ENCODE peak calls at places on chromosomes 1 and 21, in nine cellular contexts. A, Z, I, U, X, E, L, G and C are unnamed samples. For H3K9me3, the result is how much of the 10 kb centered on the place peaks cover.

GRCh38 chr1:18012686-18013085 is 94.9 kb upstream of the IGSF21 start:
- DNase-seq in L (no peak), I (no peak), E (no peak), U (no peak), G (no peak), A (no peak), Z (no peak), X (no peak), C (no peak)

GRCh38 chr1:55078470-55078869 is 39.1 kb downstream of the PCSK9 start:
- DNase-seq in U (no peak), X (no peak), A (no peak), G (no peak), I (no peak), L (no peak), E (no peak), Z (no peak), C (no peak)

GRCh38 chr1:19608232-19608631 is 35.9 kb upstream of the NBL1 start:
- DNase-seq in E (no peak), Z (no peak), G (no peak), U (no peak), X (no peak), I (no peak), L (no peak), A (no peak), C (no peak)

GRCh38 chr1:79323240-79324025 is 316.9 kb upstream of the ADGRL4 start:
- DNase-seq in I (no peak), G (peak), X (no peak), U (no peak), E (no peak), L (no peak), A (no peak), Z (no peak), C (no peak)

GRCh38 chr1:207672525-207673130 is 27.7 kb downstream of the CR1L start:
- DNase-seq in A (no peak), G (peak), Z (no peak), U (no peak), L (peak), X (no peak), E (no peak), I (no peak), C (peak)

GRCh38 chr1:205326812-205327466 is 5.4 kb upstream of the NUAK2 start:
- DNase-seq in E (no peak), U (no peak), I (no peak), G (no peak), X (no peak), A (no peak), Z (no peak), L (no peak), C (no peak)

GRCh38 chr1:902802-903201 is 20.9 kb upstream of the SAMD11 start:
- DNase-seq in E (no peak), L (no peak), X (no peak), Z (peak), U (no peak), A (peak), I (no peak), G (no peak), C (no peak)

GRCh38 chr1:235820059-235820458 is 46.6 kb downstream of the LYST start:
- DNase-seq in E (no peak), I (no peak), Z (no peak), L (no peak), U (no peak), A (no peak), X (no peak), G (no peak), C (no peak)

GRCh38 chr21:41671212-41671762 is 95.6 kb downstream of the RIPK4 start:
- DNase-seq in E (no peak), U (no peak), X (no peak), L (no peak), Z (no peak), I (no peak), A (no peak), G (no peak), C (no peak)

GRCh38 chr1:46550751-46551231 is 656 bp downstream of the KNCN start:
- DNase-seq in X (no peak), L (no peak), A (peak), I (no peak), U (no peak), Z (peak), G (no peak), E (no peak), C (no peak)

GRCh38 chr1:30877205-30877912 is 31.2 kb downstream of the SDC3 start:
- DNase-seq in Z (peak), U (no peak), E (no peak), X (no peak), L (peak), A (peak), I (no peak), G (no peak), C (no peak)

GRCh38 chr1:119453021-119453420 is 38.1 kb downstream of the HSD3B2 start:
- DNase-seq in Z (no peak), L (no peak), G (peak), E (no peak), I (no peak), X (no peak), A (no peak), U (no peak), C (no peak)

GRCh38 chr1:26697978-26698849 is 2.4 kb downstream of the ARID1A start:
- DNase-seq in U (no peak), Z (peak), L (peak), E (peak), I (peak), A (peak), G (peak), X (peak), C (no peak)

GRCh38 chr1:53541761-53542550 is 82.8 kb downstream of the DMRTB1 start:
- DNase-seq in I (peak), Z (peak), L (no peak), E (no peak), G (peak), U (no peak), A (peak), X (peak), C (peak)

GRCh38 chr1:53541263-53541625 is 82.0 kb downstream of the DMRTB1 start:
- DNase-seq in Z (peak), U (no peak), I (peak), L (no peak), G (no peak), A (peak), X (no peak), E (no peak), C (no peak)

GRCh38 chr1:53539226-53539625 is 80.0 kb downstream of the DMRTB1 start:
- DNase-seq in Z (no peak), L (no peak), X (no peak), E (no peak), G (no peak), A (no peak), I (no peak), U (no peak), C (no peak)

GRCh38 chr1:53540604-53541262 is 81.5 kb downstream of the DMRTB1 start:
- DNase-seq in E (no peak), L (no peak), Z (peak), I (no peak), A (peak), U (no peak), G (no peak), X (no peak), C (no peak)

GRCh38 chr1:53539711-53540603 is 80.8 kb downstream of the DMRTB1 start:
- DNase-seq in G (no peak), X (no peak), L (no peak), I (no peak), U (no peak), Z (peak), E (no peak), A (peak), C (no peak)
- H3K9me3 ChIP-seq in G (under half), X (under half), L (under half), I (under half), U (under half), Z (under half), E (under half), A (under half), C (under half)

GRCh38 chr1:2940178-2940577 is 81.1 kb upstream of the ACTRT2 start:
- DNase-seq in E (no peak), U (no peak), L (no peak), G (no peak), A (no peak), Z (peak), X (no peak), I (no peak), C (no peak)
- H3K9me3 ChIP-seq in E (under half), U (under half), L (under half), G (under half), A (under half), Z (under half), X (under half), I (under half), C (half or more)

DNA sequence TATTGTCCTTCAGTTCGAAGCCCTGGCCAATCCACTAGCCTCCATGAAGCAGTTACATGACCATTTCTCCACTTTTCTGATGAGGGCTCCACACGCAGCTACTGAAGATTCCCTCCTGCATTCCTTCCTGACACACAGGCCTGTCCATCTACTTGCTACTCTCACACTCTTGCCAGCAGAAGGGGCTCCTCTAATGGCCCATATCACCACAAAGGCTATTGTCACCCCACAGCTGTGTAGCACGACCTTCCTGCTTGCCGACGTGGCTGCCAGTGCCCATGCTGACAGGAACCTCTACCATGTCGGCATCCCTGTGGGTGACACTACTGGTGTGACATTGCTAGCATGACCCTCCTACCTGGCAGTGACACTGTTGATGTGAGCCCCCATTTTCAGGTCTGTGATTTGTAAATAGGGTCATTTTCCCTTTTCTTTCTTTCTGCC is 1528.6 kb upstream of the TPTE start:
- DNase-seq in I (no peak), G (peak), E (no peak), L (no peak), U (no peak), Z (peak), X (peak), A (peak), C (peak)
- H3K9me3 ChIP-seq in I (under half), G (under half), E (under half), L (under half), U (under half), Z (under half), X (under half), A (under half), C (half or more)

GRCh38 chr1:152313319-152313801 is 11.7 kb downstream of the FLG start:
- DNase-seq in X (no peak), U (no peak), I (no peak), A (no peak), Z (peak), G (no peak), E (no peak), L (no peak), C (no peak)

GRCh38 chr1:152313970-152314369 is 11.1 kb downstream of the FLG start:
- DNase-seq in I (no peak), X (no peak), U (no peak), L (no peak), Z (no peak), E (no peak), G (no peak), A (no peak), C (no peak)

DNA sequence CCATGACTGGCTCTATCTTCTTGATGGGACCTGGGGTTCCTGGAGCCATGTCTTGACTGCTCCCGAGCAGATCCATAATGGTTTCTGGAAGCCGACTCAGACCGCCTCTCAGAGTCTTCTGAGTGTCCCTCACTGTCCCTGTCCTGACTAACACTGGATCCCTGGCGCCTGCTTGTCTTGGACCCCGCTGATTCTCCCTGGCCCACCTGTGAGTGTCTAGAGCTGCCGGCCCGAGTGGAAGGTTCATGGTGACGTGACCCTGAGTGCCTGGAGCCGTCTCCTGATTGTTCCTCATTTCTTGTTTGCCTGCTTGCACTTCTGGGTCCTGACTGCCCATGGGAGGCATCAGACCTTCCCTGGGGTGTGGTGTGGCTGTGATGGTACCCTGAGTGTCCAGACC is 15.1 kb downstream of the FLG start:
- DNase-seq in A (peak), L (no peak), G (no peak), E (no peak), U (no peak), I (no peak), Z (peak), X (no peak), C (no peak)
- H3K9me3 ChIP-seq in A (under half), L (under half), G (under half), E (under half), U (under half), I (under half), Z (under half), X (under half), C (half or more)

GRCh38 chr1:112012823-112013222 is 23.4 kb upstream of the KCND3 start:
- DNase-seq in A (no peak), U (no peak), X (no peak), E (no peak), L (no peak), I (no peak), Z (no peak), G (no peak), C (no peak)

GRCh38 chr1:112021263-112021662 is 31.8 kb upstream of the KCND3 start:
- DNase-seq in E (no peak), X (no peak), I (no peak), Z (no peak), L (no peak), U (no peak), A (no peak), G (no peak), C (no peak)

GRCh38 chr1:112011231-112011630 is 21.8 kb upstream of the KCND3 start:
- DNase-seq in G (peak), Z (no peak), E (no peak), I (no peak), L (no peak), X (no peak), U (no peak), A (no peak), C (no peak)

GRCh38 chr1:112017183-112017582 is 27.7 kb upstream of the KCND3 start:
- DNase-seq in A (no peak), U (no peak), E (no peak), Z (no peak), G (no peak), L (no peak), I (no peak), X (no peak), C (no peak)
- H3K9me3 ChIP-seq in A (under half), U (under half), E (under half), Z (under half), G (under half), L (under half), I (under half), X (under half), C (under half)

DNA sequence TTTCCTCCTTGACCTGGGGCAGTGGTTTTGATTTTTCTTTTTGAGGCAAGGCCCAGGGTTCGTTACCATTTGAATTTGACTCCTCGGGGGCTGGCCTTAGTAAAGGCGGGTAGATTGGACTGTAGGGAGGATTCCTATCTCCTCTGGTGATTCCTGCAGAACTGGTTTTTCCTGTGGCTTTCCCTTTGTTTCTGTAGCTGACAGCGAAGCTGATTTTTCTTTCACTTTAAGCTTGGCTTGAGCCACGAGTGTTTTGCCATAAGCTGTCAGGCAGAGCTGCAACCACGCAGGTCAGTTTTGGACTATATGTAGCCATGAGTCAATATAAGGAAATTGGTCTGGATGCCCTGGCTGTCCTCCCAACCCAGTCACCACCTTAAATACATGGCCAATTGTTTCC is 28.7 kb upstream of the KCNJ15 start:
- DNase-seq in L (peak), G (peak), X (no peak), Z (no peak), E (no peak), U (no peak), I (no peak), A (no peak), C (peak)
- H3K9me3 ChIP-seq in L (under half), G (half or more), X (under half), Z (under half), E (under half), U (under half), I (under half), A (under half), C (half or more)

DNA sequence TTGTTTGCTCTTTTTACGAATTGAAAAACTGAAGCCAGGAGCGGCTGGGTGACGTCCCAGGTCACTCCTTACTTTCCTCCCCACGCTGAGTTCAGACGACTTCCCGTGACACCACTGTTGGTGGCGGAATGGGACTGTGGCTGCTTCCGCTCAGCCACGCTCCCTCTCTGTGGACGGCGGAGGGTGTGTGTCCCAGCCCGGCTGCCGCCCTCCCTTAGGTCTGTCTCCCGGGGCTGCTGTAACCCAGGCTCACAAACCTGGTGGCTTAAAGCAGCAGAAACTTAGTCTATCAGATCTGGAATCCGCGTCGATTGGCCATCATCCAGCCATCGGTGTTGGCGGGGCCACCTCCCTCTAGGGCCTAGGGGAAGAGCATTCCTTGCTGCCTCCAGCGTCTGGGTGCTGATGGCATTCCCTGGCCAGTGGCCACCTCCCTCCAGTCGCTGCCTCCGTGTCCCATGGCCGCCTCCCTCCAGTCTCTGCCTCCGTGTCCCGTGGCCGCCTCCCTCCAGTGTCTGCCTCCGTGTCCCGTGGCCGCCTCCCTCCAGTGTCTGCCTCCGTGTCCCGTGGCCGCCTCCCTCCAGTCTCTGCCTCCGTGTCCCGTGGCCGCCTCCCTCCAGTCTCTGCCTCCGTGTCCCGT is 17.5 kb downstream of the TRPM2 start:
- DNase-seq in I (no peak), E (no peak), A (peak), U (no peak), X (no peak), L (no peak), G (no peak), Z (peak), C (no peak)
- H3K9me3 ChIP-seq in I (under half), E (under half), A (under half), U (under half), X (under half), L (under half), G (under half), Z (under half), C (under half)

GRCh38 chr1:5374176-5374575 is 618.0 kb downstream of the NPHP4 start:
- DNase-seq in X (no peak), I (no peak), E (no peak), G (no peak), Z (no peak), U (no peak), L (no peak), A (no peak), C (no peak)
- H3K9me3 ChIP-seq in X (under half), I (under half), E (under half), G (under half), Z (under half), U (under half), L (under half), A (under half), C (under half)

DNA sequence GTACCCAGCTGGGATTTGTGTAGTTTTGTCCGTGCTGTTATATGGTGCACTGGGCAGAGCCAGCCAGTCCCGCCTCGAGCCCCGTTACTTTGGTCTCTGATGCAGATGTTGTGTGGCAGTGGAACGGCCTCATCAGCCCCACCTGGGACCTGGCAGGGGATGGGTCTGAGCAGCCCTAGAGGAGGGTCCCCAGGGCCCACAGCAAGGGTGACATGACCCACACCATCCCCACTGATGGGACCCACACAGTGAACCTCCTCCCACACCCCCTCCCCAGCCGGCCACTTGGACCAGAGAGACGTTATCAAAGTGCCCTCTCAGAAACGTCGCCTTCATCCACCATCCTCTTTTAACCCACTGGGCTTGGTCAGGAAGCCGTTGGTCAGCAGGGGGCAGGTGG is 42.0 kb upstream of the PCBP3 start:
- DNase-seq in E (no peak), U (no peak), G (no peak), L (no peak), X (no peak), I (no peak), Z (no peak), A (peak), C (peak)
- H3K9me3 ChIP-seq in E (under half), U (under half), G (under half), L (under half), X (under half), I (under half), Z (under half), A (under half), C (under half)